ENCODE peak calls at places on chromosomes 6 and 20, in ten cellular contexts. I is fibroblast of the aortic adventitia, Q is thoracic aorta, C is tibial artery, S is endothelial cell, J is brain microvascular endothelial cell, Z is progenitor cell of endocrine pancreas, D is heart right ventricle, W is neural crest cell, L is B cell. V is an unnamed sample.

GRCh38 chr6:132391391-132392291 is 9.6 kb downstream of the MOXD1 start:
- DNase-seq in I (peak), Q (no peak), C (no peak), S (no peak), J (peak), Z (no peak), D (no peak), W (no peak), L (no peak), V (peak)

GRCh38 chr6:7540595-7540994 is 876 bp upstream of the DSP start:
- DNase-seq in I (no peak), Q (no peak), C (no peak), S (peak), J (peak), Z (no peak), D (peak), W (no peak), L (peak), V (no peak)

GRCh38 chr6:13729891-13730290 is 18.3 kb upstream of the RANBP9 start:
- DNase-seq in I (peak), Q (no peak), C (no peak), S (no peak), J (peak), Z (no peak), D (no peak), W (no peak), L (no peak), V (no peak)

GRCh38 chr6:46998436-46999017 is 43.6 kb downstream of the ADGRF1 start:
- DNase-seq in I (no peak), Q (no peak), C (no peak), S (no peak), J (peak), Z (no peak), D (no peak), W (no peak), L (no peak), V (no peak)

GRCh38 chr20:61345656-61346055 is 93.6 kb downstream of the CDH4 start:
- DNase-seq in I (no peak), Q (no peak), C (no peak), S (no peak), J (no peak), Z (no peak), D (no peak), W (no peak), L (no peak), V (no peak)

GRCh38 chr6:34243901-34244884 is 4.6 kb downstream of the SMIM29 start:
- DNase-seq in I (peak), Q (peak), C (peak), S (no peak), J (peak), Z (no peak), D (peak), W (no peak), L (peak), V (peak)

GRCh38 chr6:111844921-111845320 is 28.3 kb downstream of the FYN start:
- DNase-seq in I (no peak), Q (no peak), C (no peak), S (no peak), J (no peak), Z (no peak), D (no peak), W (no peak), L (peak), V (no peak)

GRCh38 chr20:46400828-46401477 is 5.5 kb downstream of the ELMO2 start:
- DNase-seq in I (peak), Q (no peak), C (no peak), S (no peak), J (no peak), Z (no peak), D (no peak), W (no peak), L (no peak), V (no peak)

GRCh38 chr6:22513667-22514066 is 55.7 kb upstream of the HDGFL1 start:
- DNase-seq in I (no peak), Q (no peak), C (no peak), S (no peak), J (no peak), Z (no peak), D (no peak), W (no peak), L (no peak), V (no peak)

GRCh38 chr6:155349129-155349528 is 34.8 kb upstream of the TFB1M start:
- DNase-seq in I (peak), Q (no peak), C (no peak), S (no peak), J (peak), Z (no peak), D (no peak), W (no peak), L (no peak), V (no peak)

GRCh38 chr6:156757849-156758248 is 19.3 kb upstream of the ARID1B start:
- DNase-seq in I (no peak), Q (no peak), C (no peak), S (no peak), J (no peak), Z (no peak), D (no peak), W (no peak), L (no peak), V (no peak)

GRCh38 chr6:26020983-26021349 is 58.4 kb downstream of the TRIM38 start:
- DNase-seq in I (peak), Q (no peak), C (peak), S (peak), J (peak), Z (peak), D (peak), W (peak), L (peak), V (peak)

GRCh38 chr6:3136361-3136760 is 17.9 kb downstream of the BPHL start:
- DNase-seq in I (no peak), Q (no peak), C (no peak), S (no peak), J (no peak), Z (no peak), D (no peak), W (no peak), L (no peak), V (no peak)

GRCh38 chr6:132364249-132364648 is 37.0 kb downstream of the MOXD1 start:
- DNase-seq in I (no peak), Q (no peak), C (no peak), S (no peak), J (no peak), Z (no peak), D (no peak), W (no peak), L (no peak), V (no peak)

GRCh38 chr6:93779086-93779858 is 359.9 kb upstream of the EPHA7 start:
- DNase-seq in I (peak), Q (no peak), C (no peak), S (peak), J (peak), Z (no peak), D (peak), W (no peak), L (no peak), V (no peak)

GRCh38 chr6:135012349-135012748 is 42.3 kb downstream of the HBS1L start:
- DNase-seq in I (no peak), Q (no peak), C (no peak), S (no peak), J (no peak), Z (no peak), D (no peak), W (no peak), L (no peak), V (no peak)
- TF ChIP-seq CTCF in I (no peak), Q (no peak), C (no peak), S (no peak), J (no peak), Z (no peak), D (no peak), W (no peak), L (no peak), V (no peak)

GRCh38 chr20:37558306-37558705 is 30.6 kb upstream of the BLCAP start:
- DNase-seq in I (no peak), Q (no peak), C (no peak), S (no peak), J (no peak), Z (no peak), D (no peak), W (no peak), L (no peak), V (no peak)

GRCh38 chr20:37558779-37559178 is 31.1 kb upstream of the BLCAP start:
- DNase-seq in I (no peak), Q (no peak), C (no peak), S (no peak), J (no peak), Z (no peak), D (no peak), W (no peak), L (no peak), V (no peak)

GRCh38 chr20:37560629-37561028 is 33.0 kb upstream of the BLCAP start:
- DNase-seq in I (no peak), Q (no peak), C (no peak), S (no peak), J (no peak), Z (no peak), D (no peak), W (no peak), L (no peak), V (no peak)

GRCh38 chr20:37556538-37556937 is 28.9 kb upstream of the BLCAP start:
- DNase-seq in I (no peak), Q (no peak), C (no peak), S (no peak), J (no peak), Z (no peak), D (no peak), W (no peak), L (no peak), V (no peak)

GRCh38 chr20:37559312-37560027 is 31.8 kb upstream of the BLCAP start:
- DNase-seq in I (no peak), Q (no peak), C (no peak), S (no peak), J (no peak), Z (no peak), D (no peak), W (no peak), L (no peak), V (no peak)
- TF ChIP-seq CTCF in I (no peak), Q (no peak), C (no peak), S (no peak), J (no peak), Z (no peak), D (no peak), W (no peak), L (no peak), V (no peak)

GRCh38 chr6:149563928-149564325 is 2.2 kb upstream of the GINM1 start:
- DNase-seq in I (no peak), Q (no peak), C (no peak), S (no peak), J (no peak), Z (no peak), D (no peak), W (no peak), L (no peak), V (no peak)
- TF ChIP-seq CTCF in I (no peak), Q (no peak), C (no peak), S (no peak), J (no peak), Z (no peak), D (no peak), W (no peak), L (no peak), V (no peak)

GRCh38 chr20:48350291-48350988 is 477.4 kb downstream of the PREX1 start:
- DNase-seq in I (no peak), Q (no peak), C (no peak), S (peak), J (no peak), Z (no peak), D (no peak), W (no peak), L (peak), V (no peak)
- TF ChIP-seq CTCF in I (no peak), Q (no peak), C (no peak), S (peak), J (peak), Z (peak), D (peak), W (peak), L (peak), V (no peak)

GRCh38 chr6:170097505-170098427 is 193.1 kb downstream of the DLL1 start:
- DNase-seq in I (no peak), Q (no peak), C (peak), S (peak), J (no peak), Z (no peak), D (no peak), W (no peak), L (no peak), V (peak)
- TF ChIP-seq CTCF in I (no peak), Q (no peak), C (no peak), S (no peak), J (no peak), Z (no peak), D (no peak), W (no peak), L (no peak), V (no peak)

GRCh38 chr20:13425401-13425800 is 204.3 kb downstream of the ISM1 start:
- DNase-seq in I (no peak), Q (no peak), C (no peak), S (no peak), J (no peak), Z (no peak), D (no peak), W (no peak), L (no peak), V (no peak)

GRCh38 chr20:13424174-13424833 is 203.2 kb downstream of the ISM1 start:
- DNase-seq in I (no peak), Q (no peak), C (no peak), S (no peak), J (no peak), Z (no peak), D (no peak), W (no peak), L (no peak), V (no peak)

GRCh38 chr20:13420625-13421024 is 199.6 kb downstream of the ISM1 start:
- DNase-seq in I (no peak), Q (no peak), C (no peak), S (no peak), J (no peak), Z (no peak), D (no peak), W (no peak), L (no peak), V (no peak)

GRCh38 chr20:13422637-13423036 is 201.6 kb downstream of the ISM1 start:
- DNase-seq in I (no peak), Q (no peak), C (no peak), S (no peak), J (no peak), Z (no peak), D (no peak), W (no peak), L (no peak), V (no peak)

DNA sequence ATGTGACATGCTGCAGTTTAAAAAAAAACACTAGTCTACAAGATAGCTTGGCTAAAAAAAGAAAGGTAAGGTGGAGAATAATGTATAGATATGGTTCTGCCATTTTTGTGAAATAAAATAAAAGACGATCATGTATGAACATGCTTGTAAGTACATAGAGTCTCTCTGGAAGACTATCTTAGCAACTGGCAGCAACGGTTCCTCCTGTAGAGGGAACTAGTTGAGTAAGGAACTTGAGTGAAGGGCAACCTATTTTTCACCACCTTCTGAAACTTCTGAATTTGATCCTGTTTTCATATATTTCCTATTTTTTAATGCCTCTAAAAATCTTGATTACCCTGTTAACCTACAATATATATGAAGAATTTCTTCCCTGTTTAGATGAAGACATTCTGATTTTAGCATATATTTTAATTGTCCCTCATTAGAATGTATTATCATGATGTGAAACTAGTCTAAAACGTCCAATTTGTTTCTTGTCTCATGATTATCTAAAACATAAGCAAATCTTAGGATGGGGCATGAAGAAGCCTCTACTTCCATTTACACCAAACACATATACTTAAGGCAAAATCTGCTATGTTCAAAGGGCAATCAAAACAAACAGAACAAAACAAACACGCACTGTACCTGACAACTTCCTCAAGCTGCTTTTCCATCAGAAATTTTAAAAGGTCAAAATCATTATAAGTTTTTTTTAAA is 202.5 kb downstream of the ISM1 start:
- DNase-seq in I (no peak), Q (no peak), C (no peak), S (no peak), J (no peak), Z (no peak), D (no peak), W (no peak), L (no peak), V (no peak)
- TF ChIP-seq CTCF in I (no peak), Q (no peak), C (no peak), S (no peak), J (no peak), Z (no peak), D (no peak), W (no peak), L (no peak), V (no peak)